ENCODE peak calls at places on chromosomes 1 and 21, in nine cellular contexts. One of them, this sample, is unnamed.

GRCh38 chr1:207033302-207033701 is 746 bp upstream of the C1orf116 start:
- DNase-seq in hypothalamus: no peak
- DNase-seq in epithelial cell of esophagus: peak
- DNase-seq in cardiac septum: no peak
- DNase-seq in anterior cingulate cortex: no peak
- DNase-seq in fibroblast of lung: no peak
- DNase-seq in C1 segment of cervical spinal cord: no peak
- DNase-seq in T-helper 1 cell: no peak
- DNase-seq in activated CD8-positive, alpha-beta memory T cell treated with anti-CD3 and anti-CD28 coated beads, Interleukin-2, amount 50 U/mL, for 4 hours: no peak
- DNase-seq in this sample: no peak

GRCh38 chr1:50271968-50272578 is 151.2 kb downstream of the DMRTA2 start:
- DNase-seq in hypothalamus: peak
- DNase-seq in epithelial cell of esophagus: peak
- DNase-seq in cardiac septum: peak
- DNase-seq in anterior cingulate cortex: no peak
- DNase-seq in fibroblast of lung: no peak
- DNase-seq in C1 segment of cervical spinal cord: no peak
- DNase-seq in T-helper 1 cell: no peak
- DNase-seq in activated CD8-positive, alpha-beta memory T cell treated with anti-CD3 and anti-CD28 coated beads, Interleukin-2, amount 50 U/mL, for 4 hours: no peak
- DNase-seq in this sample: no peak

GRCh38 chr1:203486618-203487370 is 7.2 kb upstream of the OPTC start:
- DNase-seq in hypothalamus: no peak
- DNase-seq in epithelial cell of esophagus: no peak
- DNase-seq in cardiac septum: no peak
- DNase-seq in anterior cingulate cortex: no peak
- DNase-seq in fibroblast of lung: no peak
- DNase-seq in C1 segment of cervical spinal cord: no peak
- DNase-seq in T-helper 1 cell: no peak
- DNase-seq in activated CD8-positive, alpha-beta memory T cell treated with anti-CD3 and anti-CD28 coated beads, Interleukin-2, amount 50 U/mL, for 4 hours: no peak
- DNase-seq in this sample: no peak

GRCh38 chr1:106063510-106063909 is 993.0 kb upstream of the PRMT6 start:
- DNase-seq in hypothalamus: no peak
- DNase-seq in epithelial cell of esophagus: no peak
- DNase-seq in cardiac septum: no peak
- DNase-seq in anterior cingulate cortex: no peak
- DNase-seq in fibroblast of lung: no peak
- DNase-seq in C1 segment of cervical spinal cord: no peak
- DNase-seq in T-helper 1 cell: no peak
- DNase-seq in activated CD8-positive, alpha-beta memory T cell treated with anti-CD3 and anti-CD28 coated beads, Interleukin-2, amount 50 U/mL, for 4 hours: no peak
- DNase-seq in this sample: no peak

GRCh38 chr1:37631039-37631428 is 3.7 kb downstream of the RSPO1 start:
- DNase-seq in hypothalamus: no peak
- DNase-seq in epithelial cell of esophagus: no peak
- DNase-seq in cardiac septum: no peak
- DNase-seq in anterior cingulate cortex: no peak
- DNase-seq in fibroblast of lung: no peak
- DNase-seq in C1 segment of cervical spinal cord: no peak
- DNase-seq in T-helper 1 cell: no peak
- DNase-seq in activated CD8-positive, alpha-beta memory T cell treated with anti-CD3 and anti-CD28 coated beads, Interleukin-2, amount 50 U/mL, for 4 hours: no peak
- DNase-seq in this sample: peak

GRCh38 chr1:94807742-94808491 is 12.2 kb upstream of the SLC44A3 start:
- DNase-seq in hypothalamus: no peak
- DNase-seq in epithelial cell of esophagus: no peak
- DNase-seq in cardiac septum: no peak
- DNase-seq in anterior cingulate cortex: no peak
- DNase-seq in fibroblast of lung: peak
- DNase-seq in C1 segment of cervical spinal cord: no peak
- DNase-seq in T-helper 1 cell: no peak
- DNase-seq in activated CD8-positive, alpha-beta memory T cell treated with anti-CD3 and anti-CD28 coated beads, Interleukin-2, amount 50 U/mL, for 4 hours: no peak
- DNase-seq in this sample: peak

GRCh38 chr1:247180581-247180980 is 8.8 kb upstream of the ZNF124 start:
- DNase-seq in hypothalamus: no peak
- DNase-seq in epithelial cell of esophagus: no peak
- DNase-seq in cardiac septum: no peak
- DNase-seq in anterior cingulate cortex: no peak
- DNase-seq in fibroblast of lung: no peak
- DNase-seq in C1 segment of cervical spinal cord: no peak
- DNase-seq in T-helper 1 cell: no peak
- DNase-seq in activated CD8-positive, alpha-beta memory T cell treated with anti-CD3 and anti-CD28 coated beads, Interleukin-2, amount 50 U/mL, for 4 hours: no peak
- DNase-seq in this sample: no peak

GRCh38 chr1:154659823-154660592 is 52.0 kb upstream of the ADAR start:
- DNase-seq in hypothalamus: no peak
- DNase-seq in epithelial cell of esophagus: no peak
- DNase-seq in cardiac septum: no peak
- DNase-seq in anterior cingulate cortex: no peak
- DNase-seq in fibroblast of lung: no peak
- DNase-seq in C1 segment of cervical spinal cord: no peak
- DNase-seq in T-helper 1 cell: no peak
- DNase-seq in activated CD8-positive, alpha-beta memory T cell treated with anti-CD3 and anti-CD28 coated beads, Interleukin-2, amount 50 U/mL, for 4 hours: no peak
- DNase-seq in this sample: no peak

GRCh38 chr1:82950606-82951200 is 1048.2 kb downstream of the TTLL7 start:
- DNase-seq in hypothalamus: no peak
- DNase-seq in epithelial cell of esophagus: no peak
- DNase-seq in cardiac septum: no peak
- DNase-seq in anterior cingulate cortex: no peak
- DNase-seq in fibroblast of lung: no peak
- DNase-seq in C1 segment of cervical spinal cord: no peak
- DNase-seq in T-helper 1 cell: no peak
- DNase-seq in activated CD8-positive, alpha-beta memory T cell treated with anti-CD3 and anti-CD28 coated beads, Interleukin-2, amount 50 U/mL, for 4 hours: no peak
- DNase-seq in this sample: no peak

GRCh38 chr1:71170925-71171324 is 90.1 kb upstream of the ZRANB2 start:
- DNase-seq in hypothalamus: no peak
- DNase-seq in epithelial cell of esophagus: no peak
- DNase-seq in cardiac septum: no peak
- DNase-seq in anterior cingulate cortex: no peak
- DNase-seq in fibroblast of lung: no peak
- DNase-seq in C1 segment of cervical spinal cord: no peak
- DNase-seq in T-helper 1 cell: no peak
- DNase-seq in activated CD8-positive, alpha-beta memory T cell treated with anti-CD3 and anti-CD28 coated beads, Interleukin-2, amount 50 U/mL, for 4 hours: no peak
- DNase-seq in this sample: no peak

GRCh38 chr1:73576084-73576483 is 621.9 kb downstream of the LRRIQ3 start:
- DNase-seq in hypothalamus: no peak
- DNase-seq in epithelial cell of esophagus: peak
- DNase-seq in cardiac septum: no peak
- DNase-seq in anterior cingulate cortex: no peak
- DNase-seq in fibroblast of lung: no peak
- DNase-seq in C1 segment of cervical spinal cord: no peak
- DNase-seq in T-helper 1 cell: no peak
- DNase-seq in activated CD8-positive, alpha-beta memory T cell treated with anti-CD3 and anti-CD28 coated beads, Interleukin-2, amount 50 U/mL, for 4 hours: no peak
- DNase-seq in this sample: no peak

GRCh38 chr1:101002551-101002950 is 23.0 kb downstream of the DPH5 start:
- DNase-seq in hypothalamus: no peak
- DNase-seq in epithelial cell of esophagus: peak
- DNase-seq in cardiac septum: no peak
- DNase-seq in anterior cingulate cortex: no peak
- DNase-seq in fibroblast of lung: peak
- DNase-seq in C1 segment of cervical spinal cord: no peak
- DNase-seq in T-helper 1 cell: no peak
- DNase-seq in activated CD8-positive, alpha-beta memory T cell treated with anti-CD3 and anti-CD28 coated beads, Interleukin-2, amount 50 U/mL, for 4 hours: no peak
- DNase-seq in this sample: no peak

GRCh38 chr1:116415699-116416533 is 42.9 kb downstream of the ATP1A1 start:
- DNase-seq in hypothalamus: no peak
- DNase-seq in epithelial cell of esophagus: no peak
- DNase-seq in cardiac septum: no peak
- DNase-seq in anterior cingulate cortex: no peak
- DNase-seq in fibroblast of lung: no peak
- DNase-seq in C1 segment of cervical spinal cord: peak
- DNase-seq in T-helper 1 cell: no peak
- DNase-seq in activated CD8-positive, alpha-beta memory T cell treated with anti-CD3 and anti-CD28 coated beads, Interleukin-2, amount 50 U/mL, for 4 hours: no peak
- DNase-seq in this sample: no peak

GRCh38 chr1:205827623-205828022 is 14.6 kb upstream of the SLC41A1 start:
- DNase-seq in hypothalamus: no peak
- DNase-seq in epithelial cell of esophagus: no peak
- DNase-seq in cardiac septum: no peak
- DNase-seq in anterior cingulate cortex: no peak
- DNase-seq in fibroblast of lung: no peak
- DNase-seq in C1 segment of cervical spinal cord: peak
- DNase-seq in T-helper 1 cell: no peak
- DNase-seq in activated CD8-positive, alpha-beta memory T cell treated with anti-CD3 and anti-CD28 coated beads, Interleukin-2, amount 50 U/mL, for 4 hours: no peak
- DNase-seq in this sample: no peak

GRCh38 chr1:145886811-145887210 is 1.1 kb upstream of the ANKRD35 start:
- DNase-seq in hypothalamus: no peak
- DNase-seq in epithelial cell of esophagus: no peak
- DNase-seq in cardiac septum: no peak
- DNase-seq in anterior cingulate cortex: no peak
- DNase-seq in fibroblast of lung: no peak
- DNase-seq in C1 segment of cervical spinal cord: no peak
- DNase-seq in T-helper 1 cell: no peak
- DNase-seq in activated CD8-positive, alpha-beta memory T cell treated with anti-CD3 and anti-CD28 coated beads, Interleukin-2, amount 50 U/mL, for 4 hours: no peak
- DNase-seq in this sample: no peak

GRCh38 chr21:44589094-44589493 is 3.2 kb downstream of the KRTAP10-6 start:
- DNase-seq in hypothalamus: no peak
- DNase-seq in epithelial cell of esophagus: no peak
- DNase-seq in cardiac septum: no peak
- DNase-seq in anterior cingulate cortex: no peak
- DNase-seq in fibroblast of lung: no peak
- DNase-seq in C1 segment of cervical spinal cord: no peak
- DNase-seq in T-helper 1 cell: no peak
- DNase-seq in activated CD8-positive, alpha-beta memory T cell treated with anti-CD3 and anti-CD28 coated beads, Interleukin-2, amount 50 U/mL, for 4 hours: no peak
- DNase-seq in this sample: no peak

GRCh38 chr1:178571807-178572206 is 58.9 kb downstream of the TEX35 start:
- DNase-seq in hypothalamus: no peak
- DNase-seq in epithelial cell of esophagus: no peak
- DNase-seq in cardiac septum: no peak
- DNase-seq in anterior cingulate cortex: no peak
- DNase-seq in fibroblast of lung: no peak
- DNase-seq in C1 segment of cervical spinal cord: no peak
- DNase-seq in T-helper 1 cell: no peak
- DNase-seq in activated CD8-positive, alpha-beta memory T cell treated with anti-CD3 and anti-CD28 coated beads, Interleukin-2, amount 50 U/mL, for 4 hours: no peak
- DNase-seq in this sample: no peak

GRCh38 chr1:8061210-8061609 is 35.1 kb upstream of the ERRFI1 start:
- DNase-seq in hypothalamus: no peak
- DNase-seq in epithelial cell of esophagus: peak
- DNase-seq in cardiac septum: no peak
- DNase-seq in anterior cingulate cortex: no peak
- DNase-seq in fibroblast of lung: peak
- DNase-seq in C1 segment of cervical spinal cord: no peak
- DNase-seq in T-helper 1 cell: no peak
- DNase-seq in activated CD8-positive, alpha-beta memory T cell treated with anti-CD3 and anti-CD28 coated beads, Interleukin-2, amount 50 U/mL, for 4 hours: no peak
- DNase-seq in this sample: peak

GRCh38 chr1:39643705-39644104 is 4.3 kb upstream of the HEYL start:
- DNase-seq in hypothalamus: no peak
- DNase-seq in epithelial cell of esophagus: no peak
- DNase-seq in cardiac septum: no peak
- DNase-seq in anterior cingulate cortex: no peak
- DNase-seq in fibroblast of lung: no peak
- DNase-seq in C1 segment of cervical spinal cord: no peak
- DNase-seq in T-helper 1 cell: no peak
- DNase-seq in activated CD8-positive, alpha-beta memory T cell treated with anti-CD3 and anti-CD28 coated beads, Interleukin-2, amount 50 U/mL, for 4 hours: no peak
- DNase-seq in this sample: no peak